ENCODE peak calls at places on chromosomes 12 and 14, in seven cellular contexts. D, Z, S, F, L, I and W are unnamed samples. For H3K27me3, the result is how much of the 10 kb centered on the place peaks cover.

GRCh38 chr14:58667900-58668299 is 30.1 kb downstream of the DACT1 start:
- DNase-seq in D (no peak), Z (no peak), S (no peak), F (no peak), L (no peak), I (no peak), W (no peak)

GRCh38 chr12:28568709-28569108 is 378.5 kb downstream of the CCDC91 start:
- DNase-seq in D (no peak), Z (no peak), S (no peak), F (no peak), L (no peak), I (no peak), W (peak)

GRCh38 chr12:30977124-30977523 is 50.6 kb downstream of the TSPAN11 start:
- DNase-seq in D (no peak), Z (no peak), S (no peak), F (no peak), L (no peak), I (no peak), W (no peak)

GRCh38 chr12:131133015-131133905 is 179.6 kb downstream of the ADGRD1 start:
- DNase-seq in D (no peak), Z (no peak), S (peak), F (no peak), L (no peak), I (no peak), W (no peak)

GRCh38 chr14:100850841-100851585 is 25.1 kb downstream of the MEG3 start:
- DNase-seq in D (peak), Z (peak), S (peak), F (peak), L (no peak), I (peak), W (no peak)

GRCh38 chr12:98741615-98742265 is 96.7 kb downstream of the APAF1 start:
- DNase-seq in D (no peak), Z (no peak), S (no peak), F (no peak), L (peak), I (no peak), W (no peak)

GRCh38 chr12:91225316-91225715 is 42.7 kb upstream of the DCN start:
- DNase-seq in D (no peak), Z (no peak), S (no peak), F (no peak), L (peak), I (no peak), W (no peak)

GRCh38 chr14:60655898-60656754 is 6.8 kb upstream of the SIX1 start:
- DNase-seq in D (no peak), Z (no peak), S (no peak), F (no peak), L (peak), I (no peak), W (no peak)

GRCh38 chr12:30047499-30048262 is 263.9 kb upstream of the TMTC1 start:
- DNase-seq in D (peak), Z (no peak), S (no peak), F (no peak), L (peak), I (no peak), W (no peak)

GRCh38 chr12:53352331-53353258 is 16.4 kb upstream of the SP7 start:
- DNase-seq in D (peak), Z (no peak), S (peak), F (peak), L (peak), I (peak), W (no peak)
- TF ChIP-seq CTCF in D (peak), Z (peak), S (peak), F (peak), L (peak), I (peak), W (peak)

GRCh38 chr12:43740511-43741100 is 18.0 kb downstream of the PUS7L start:
- DNase-seq in D (no peak), Z (no peak), S (no peak), F (no peak), L (peak), I (no peak), W (no peak)
- H3K4me3 ChIP-seq in D (no peak), Z (no peak), S (no peak), F (no peak), L (no peak), I (no peak), W (no peak)

DNA sequence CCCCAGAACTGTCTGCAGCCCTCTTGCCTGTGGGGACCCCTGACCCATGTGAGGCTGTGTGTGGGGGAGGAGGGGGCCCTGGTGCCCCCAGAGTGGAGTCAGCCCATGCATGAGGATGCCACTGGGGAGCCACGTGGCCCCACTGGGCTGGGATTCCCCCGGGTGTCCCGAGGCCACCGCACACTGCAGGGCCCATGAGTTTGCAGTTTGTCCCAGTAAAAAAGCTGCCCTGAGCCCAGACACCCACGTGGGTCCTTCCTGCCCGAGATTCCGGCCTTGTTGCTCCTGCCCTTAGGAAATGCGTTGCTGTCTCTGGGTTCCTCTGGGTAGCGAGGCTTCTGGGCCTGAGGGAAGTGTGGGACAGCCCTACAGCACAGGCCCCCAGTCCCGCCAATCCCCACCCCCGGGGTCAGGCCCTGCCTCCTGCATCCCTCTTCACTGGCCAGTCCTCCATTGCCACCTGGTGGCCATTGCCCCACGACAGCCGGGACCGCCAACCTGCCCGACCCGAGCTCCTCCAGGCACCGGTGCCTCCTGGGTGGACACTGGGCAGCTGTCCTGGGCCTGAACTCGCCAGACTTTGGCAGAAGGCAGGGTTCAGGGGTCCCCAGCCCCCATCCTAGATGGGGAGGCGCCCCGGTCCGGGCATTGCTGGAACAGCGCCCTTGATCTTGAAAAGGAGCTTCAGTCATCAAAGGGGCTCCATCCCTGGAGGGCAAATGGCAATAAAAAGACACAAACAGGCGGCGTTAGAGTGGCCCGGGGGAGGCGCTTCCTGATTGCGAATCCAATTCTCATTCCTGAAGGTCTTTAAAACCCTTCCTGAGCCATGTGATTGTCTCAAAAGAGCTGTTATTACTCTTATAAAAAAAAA is 15.6 kb upstream of the C14orf180 start:
- DNase-seq in D (peak), Z (no peak), S (peak), F (peak), L (peak), I (peak), W (no peak)
- H3K27me3 ChIP-seq in D (under half), Z (half or more), S (under half), F (under half), L (under half), I (half or more), W (under half)

DNA sequence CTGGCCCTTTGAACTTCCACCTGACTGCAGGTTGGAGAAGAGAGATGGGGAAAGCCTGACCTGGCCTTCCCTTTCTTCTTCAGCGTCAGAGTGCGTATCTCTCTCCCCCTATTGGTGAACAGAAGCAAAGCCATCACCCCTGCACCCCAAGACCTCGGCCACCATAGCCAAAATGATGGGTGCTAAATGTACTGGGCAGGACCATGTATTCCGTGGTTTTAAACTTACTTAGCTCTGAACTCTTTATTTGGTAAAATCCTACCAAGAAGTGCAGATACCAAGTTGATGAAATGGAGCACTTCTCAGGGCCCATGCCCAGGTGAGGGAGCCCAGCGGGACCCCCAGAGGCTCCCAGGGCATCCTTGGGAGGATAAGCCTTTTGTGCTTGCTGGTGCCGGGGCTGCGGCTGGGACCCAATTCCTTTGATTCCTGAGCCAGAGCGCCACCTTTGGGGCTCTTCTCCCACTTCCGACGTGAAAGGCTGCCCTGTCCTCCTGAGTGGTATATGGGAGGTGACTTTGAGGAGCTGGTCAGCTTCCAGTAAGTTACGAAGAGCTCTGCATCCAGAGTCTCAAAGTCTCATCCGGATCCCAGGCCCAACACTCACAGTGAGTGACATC is 9.4 kb downstream of the CCND2 start:
- DNase-seq in D (no peak), Z (no peak), S (no peak), F (no peak), L (no peak), I (no peak), W (no peak)
- TF ChIP-seq CTCF in D (no peak), Z (peak), S (no peak), F (no peak), L (no peak), I (no peak), W (no peak)

GRCh38 chr14:103872492-103873113 is 25.2 kb upstream of the PPP1R13B start:
- DNase-seq in D (no peak), Z (no peak), S (no peak), F (no peak), L (no peak), I (no peak), W (no peak)
- H3K4me3 ChIP-seq in D (no peak), Z (peak), S (peak), F (peak), L (no peak), I (peak), W (no peak)

DNA sequence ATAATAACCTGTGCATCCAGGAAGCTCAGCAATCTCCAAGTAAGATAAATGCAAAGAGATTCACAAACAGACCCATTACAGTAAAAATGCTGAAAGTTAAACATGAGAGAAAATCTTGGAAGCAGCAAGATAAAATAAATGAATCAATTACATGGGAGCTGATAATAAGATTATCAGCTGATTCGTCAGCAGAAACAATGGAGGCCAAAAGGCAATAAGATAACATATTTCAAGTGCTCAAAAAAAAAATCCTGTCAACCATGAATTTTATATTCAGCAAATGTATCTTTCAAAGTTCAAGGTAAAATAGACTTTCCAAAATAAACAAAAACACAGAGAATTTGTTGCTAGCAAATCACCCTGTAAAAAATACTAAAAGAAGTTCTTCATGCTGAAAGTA is 36.4 kb upstream of the MBIP start:
- DNase-seq in D (no peak), Z (no peak), S (no peak), F (no peak), L (no peak), I (no peak), W (no peak)
- H3K27me3 ChIP-seq in D (under half), Z (under half), S (under half), F (under half), L (under half), I (under half), W (under half)

GRCh38 chr12:26465419-26466097 is 270.2 kb downstream of the SSPN start:
- DNase-seq in D (no peak), Z (no peak), S (no peak), F (no peak), L (no peak), I (no peak), W (no peak)
- TF ChIP-seq CTCF in D (no peak), Z (no peak), S (no peak), F (peak), L (no peak), I (no peak), W (peak)

GRCh38 chr12:65278576-65279386 is at the start of gene MSRB3:
- DNase-seq in D (peak), Z (peak), S (peak), F (peak), L (peak), I (peak), W (no peak)

GRCh38 chr12:65282840-65283239 is 4.4 kb downstream of the MSRB3 start:
- DNase-seq in D (no peak), Z (no peak), S (no peak), F (no peak), L (no peak), I (no peak), W (no peak)

GRCh38 chr12:65279387-65280112 is 1.1 kb downstream of the MSRB3 start:
- DNase-seq in D (peak), Z (no peak), S (no peak), F (no peak), L (peak), I (no peak), W (no peak)

GRCh38 chr12:65277994-65278575 is 398 bp upstream of the MSRB3 start:
- DNase-seq in D (no peak), Z (no peak), S (no peak), F (no peak), L (no peak), I (no peak), W (no peak)

DNA sequence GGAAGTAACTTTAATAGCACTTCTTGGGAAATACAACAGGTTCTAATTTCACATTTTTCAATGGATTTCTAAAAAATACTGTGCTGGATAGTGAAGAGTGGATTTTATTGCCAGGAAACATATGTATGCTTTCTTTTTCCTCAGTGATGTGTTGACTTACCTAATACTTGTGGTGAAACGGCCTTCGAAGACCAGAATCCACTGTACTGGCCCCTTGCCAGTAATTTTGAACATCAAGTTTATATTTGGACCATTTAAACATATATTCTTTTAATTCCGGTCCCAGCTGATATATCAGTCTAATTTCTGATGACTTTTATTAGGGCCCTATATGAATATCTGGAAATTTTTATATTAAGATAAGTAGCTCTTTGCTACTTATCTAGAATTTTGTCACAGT is 1.8 kb downstream of the MSRB3 start:
- DNase-seq in D (peak), Z (no peak), S (no peak), F (no peak), L (peak), I (no peak), W (no peak)
- H3K4me3 ChIP-seq in D (no peak), Z (no peak), S (peak), F (no peak), L (peak), I (no peak), W (peak)

GRCh38 chr14:69481815-69482568 is 2.5 kb upstream of the PLEKHD1 start:
- DNase-seq in D (no peak), Z (no peak), S (no peak), F (no peak), L (no peak), I (no peak), W (no peak)
- H3K27me3 ChIP-seq in D (under half), Z (under half), S (under half), F (under half), L (half or more), I (under half), W (under half)

GRCh38 chr12:24820872-24821271 is 128.0 kb downstream of the BCAT1 start:
- DNase-seq in D (no peak), Z (no peak), S (no peak), F (no peak), L (peak), I (no peak), W (no peak)

GRCh38 chr12:24823808-24824515 is 124.9 kb downstream of the BCAT1 start:
- DNase-seq in D (no peak), Z (no peak), S (no peak), F (no peak), L (no peak), I (no peak), W (no peak)

GRCh38 chr12:24822121-24822899 is 126.6 kb downstream of the BCAT1 start:
- DNase-seq in D (no peak), Z (no peak), S (no peak), F (no peak), L (peak), I (no peak), W (peak)

GRCh38 chr12:24821691-24822090 is 127.2 kb downstream of the BCAT1 start:
- DNase-seq in D (no peak), Z (no peak), S (no peak), F (no peak), L (peak), I (no peak), W (no peak)
- TF ChIP-seq CTCF in D (no peak), Z (no peak), S (no peak), F (no peak), L (no peak), I (no peak), W (no peak)